ENCODE peak calls at places on chromosomes 7 and 10, in nine cellular contexts. Y is cardiac muscle cell; M is transverse colon; N is CD8-positive, alpha-beta T cell; Q is mesendoderm; K is A549; S is spleen; X is osteoblast; L is fibroblast of lung. V is an unnamed sample. For H3K4me1, the result is how much of the 10 kb centered on the place peaks cover.

GRCh38 chr10:52313350-52314006 is 603 bp upstream of the DKK1 start:
- DNase-seq in L (peak), S (no peak), Q (peak), M (peak), K (peak), N (no peak), X (peak), Y (no peak), V (no peak)

GRCh38 chr10:48612241-48612943 is 7.5 kb upstream of the ARHGAP22 start:
- DNase-seq in Q (no peak), M (no peak), S (no peak), L (no peak), Y (no peak), K (no peak), X (peak), N (no peak), V (no peak)

GRCh38 chr10:21600804-21601512 is 66.9 kb downstream of the MLLT10 start:
- DNase-seq in L (no peak), Q (no peak), N (no peak), S (no peak), K (no peak), Y (no peak), X (no peak), M (no peak), V (no peak)

GRCh38 chr10:79431422-79431821 is 14.0 kb downstream of the ZCCHC24 start:
- DNase-seq in S (peak), Q (no peak), N (no peak), M (no peak), Y (no peak), K (no peak), L (no peak), X (peak), V (no peak)

GRCh38 chr7:94338921-94339371 is 55.7 kb upstream of the COL1A2 start:
- DNase-seq in X (peak), N (no peak), S (no peak), K (no peak), Y (no peak), M (no peak), Q (peak), L (peak), V (no peak)

GRCh38 chr10:1198453-1199344 is 142.5 kb downstream of the WDR37 start:
- DNase-seq in M (peak), Y (no peak), X (peak), N (no peak), Q (peak), L (no peak), K (no peak), S (no peak), V (no peak)

GRCh38 chr7:939843-940242 is 14.6 kb downstream of the ADAP1 start:
- DNase-seq in X (no peak), Q (no peak), Y (no peak), M (no peak), L (no peak), K (no peak), N (peak), S (peak), V (no peak)

GRCh38 chr7:131021902-131022301 is 287.9 kb upstream of the KLF14 start:
- DNase-seq in X (no peak), Y (no peak), L (no peak), Q (no peak), S (no peak), K (no peak), N (no peak), M (no peak), V (no peak)

GRCh38 chr10:75245354-75246001 is 9.7 kb upstream of the COMTD1 start:
- DNase-seq in Y (no peak), X (no peak), L (no peak), M (peak), Q (no peak), N (no peak), K (no peak), S (no peak), V (no peak)

GRCh38 chr7:157010588-157011332 is at the start of gene MNX1:
- DNase-seq in X (peak), N (no peak), M (peak), S (peak), Q (peak), L (no peak), K (peak), Y (no peak), V (peak)

GRCh38 chr7:149355390-149356048 is 93.5 kb downstream of the ZNF783 start:
- DNase-seq in K (peak), Q (peak), Y (no peak), M (no peak), N (no peak), X (peak), S (no peak), L (no peak), V (no peak)

DNA sequence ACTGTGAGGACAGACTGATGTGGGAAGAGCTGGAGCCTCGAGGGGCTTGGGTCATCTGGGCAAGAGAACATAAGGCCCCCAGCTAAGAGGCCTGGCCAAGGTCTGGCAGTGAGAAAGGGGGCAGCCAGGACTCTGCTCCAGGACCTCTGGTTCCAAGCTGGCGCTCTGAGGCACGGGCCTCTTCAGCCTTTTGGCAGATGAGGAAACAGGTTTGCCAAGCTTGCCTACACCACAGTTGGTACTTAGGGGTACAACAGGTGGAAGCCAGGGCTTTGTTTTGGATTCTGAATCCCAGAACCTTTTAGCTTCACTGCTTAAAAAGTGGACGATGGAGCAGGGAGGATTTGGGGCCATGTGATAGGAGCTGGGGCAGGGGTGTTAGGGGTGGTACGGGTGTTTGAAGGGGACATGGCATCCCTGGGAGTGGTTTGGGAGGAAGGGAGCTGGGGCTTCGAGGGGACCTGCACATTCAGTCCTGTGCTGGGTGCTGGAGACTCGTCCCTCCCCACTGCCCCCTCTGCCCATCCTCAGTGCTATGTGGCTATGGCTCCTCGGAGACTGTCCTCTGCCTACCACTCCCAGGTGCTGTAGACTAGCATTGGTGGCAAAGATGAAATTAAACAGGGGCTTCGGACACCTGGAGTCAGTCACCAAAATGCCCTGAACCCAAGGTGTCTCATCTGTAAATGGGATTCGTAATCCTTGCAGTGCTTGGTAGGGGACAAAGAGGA is 30.3 kb downstream of the ZNF775 start:
- DNase-seq in Q (no peak), N (no peak), Y (no peak), S (no peak), K (no peak), L (no peak), X (peak), M (peak), V (no peak)
- H3K4me1 ChIP-seq in Q (under half), N (under half), Y (under half), S (under half), K (under half), L (under half), X (under half), M (under half), V (under half)

DNA sequence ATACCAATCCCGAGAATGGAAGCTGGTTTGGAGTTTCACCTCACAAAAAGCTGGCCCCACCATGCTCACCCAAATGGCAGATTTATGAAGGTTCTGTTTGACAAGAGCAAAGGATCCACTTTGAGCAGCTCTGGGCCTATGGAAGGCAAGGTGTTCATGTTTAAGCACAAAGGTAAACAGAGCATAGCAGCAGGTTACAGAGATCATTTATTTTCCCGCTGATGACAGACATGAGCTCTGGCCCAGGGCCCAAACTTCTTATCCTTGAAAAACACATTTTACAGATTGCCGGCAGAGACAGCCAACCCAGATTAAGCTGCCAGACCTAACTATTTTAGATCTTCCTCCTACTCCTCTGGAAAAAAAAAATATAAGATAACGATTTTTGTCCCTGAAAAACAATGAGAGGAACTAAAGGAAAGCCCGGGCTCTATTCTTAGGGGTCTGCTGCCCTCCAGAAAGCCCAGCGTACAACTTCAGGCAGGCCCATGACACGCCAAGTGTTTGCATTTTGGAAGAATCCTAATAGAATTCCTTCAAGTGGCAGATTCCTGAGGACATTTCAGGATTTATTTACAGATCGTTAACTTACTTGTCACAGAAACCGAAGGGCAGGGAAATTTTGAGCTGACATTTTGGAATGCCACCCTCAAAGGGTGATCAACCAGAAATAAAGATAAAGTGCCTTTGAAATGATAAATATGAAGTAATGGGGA is 40.0 kb downstream of the SYPL1 start:
- DNase-seq in Q (peak), X (no peak), Y (peak), K (no peak), M (peak), N (no peak), S (no peak), L (no peak), V (no peak)
- H3K4me1 ChIP-seq in Q (under half), X (under half), Y (under half), K (under half), M (half or more), N (under half), S (half or more), L (under half), V (under half)

DNA sequence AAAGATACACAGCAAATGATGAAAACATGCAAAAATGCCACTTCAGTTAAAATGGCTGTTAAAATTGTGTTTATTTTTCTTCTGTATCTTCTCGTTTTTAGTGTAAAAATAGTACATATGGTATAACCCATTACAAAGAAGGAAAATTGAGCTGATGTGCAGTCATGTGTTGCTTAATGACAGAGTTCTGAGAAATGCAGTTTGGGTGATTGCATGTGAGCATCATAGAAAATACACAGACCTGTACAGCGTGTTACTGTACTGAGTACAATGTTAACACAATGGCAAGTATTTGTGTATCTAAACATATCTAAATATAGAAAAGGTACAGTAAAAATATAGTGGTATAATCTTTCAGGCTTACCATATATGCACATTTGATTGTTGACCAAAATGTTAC is 7.3 kb downstream of the DMTF1 start:
- DNase-seq in Y (no peak), X (no peak), K (no peak), S (no peak), Q (no peak), M (no peak), N (no peak), L (no peak), V (no peak)
- H3K4me1 ChIP-seq in Y (under half), X (under half), K (under half), S (under half), Q (under half), M (under half), N (under half), L (under half), V (under half)

GRCh38 chr10:123599366-123599849 is 66.7 kb upstream of the GPR26 start:
- DNase-seq in S (no peak), Q (no peak), K (no peak), M (no peak), L (no peak), Y (no peak), X (no peak), N (no peak), V (no peak)
- H3K4me1 ChIP-seq in S (under half), Q (under half), K (under half), M (under half), L (under half), Y (under half), X (under half), N (under half), V (under half)

DNA sequence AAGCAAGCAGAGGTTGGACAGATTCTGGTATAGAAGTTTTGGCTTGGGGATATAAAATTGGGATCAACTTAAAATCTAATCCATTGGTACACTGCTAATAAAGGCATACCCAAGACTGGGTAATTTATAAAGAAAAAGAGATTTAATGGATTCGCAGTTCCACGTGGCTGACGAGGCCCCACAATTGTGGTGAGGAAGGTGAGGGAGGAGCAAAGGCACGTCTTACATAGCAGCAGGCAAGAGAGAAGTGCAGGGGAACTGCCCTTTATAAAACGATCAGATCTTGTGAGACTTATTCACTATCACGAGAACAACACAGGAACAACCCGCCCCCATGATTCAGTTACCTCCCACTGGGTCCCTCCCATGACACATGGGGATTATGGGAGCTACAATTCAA is 9.7 kb downstream of the ACADSB start:
- DNase-seq in L (no peak), Y (no peak), S (no peak), M (no peak), N (no peak), X (no peak), Q (no peak), K (no peak), V (no peak)
- H3K4me1 ChIP-seq in L (under half), Y (under half), S (under half), M (under half), N (under half), X (under half), Q (under half), K (under half), V (under half)

GRCh38 chr10:74048433-74048832 is 50.5 kb downstream of the VCL start:
- DNase-seq in X (no peak), M (no peak), K (no peak), L (no peak), S (no peak), Q (no peak), N (no peak), Y (no peak), V (no peak)

GRCh38 chr10:74051729-74052342 is 53.9 kb downstream of the VCL start:
- DNase-seq in M (no peak), L (no peak), X (no peak), K (peak), Y (no peak), N (no peak), Q (peak), S (no peak), V (peak)

GRCh38 chr10:74047871-74048270 is 50.0 kb downstream of the VCL start:
- DNase-seq in K (no peak), Q (no peak), Y (peak), N (no peak), X (no peak), M (no peak), S (no peak), L (peak), V (no peak)

GRCh38 chr10:74050653-74051052 is 52.7 kb downstream of the VCL start:
- DNase-seq in M (no peak), N (no peak), K (no peak), S (no peak), X (no peak), L (no peak), Q (no peak), Y (no peak), V (no peak)

DNA sequence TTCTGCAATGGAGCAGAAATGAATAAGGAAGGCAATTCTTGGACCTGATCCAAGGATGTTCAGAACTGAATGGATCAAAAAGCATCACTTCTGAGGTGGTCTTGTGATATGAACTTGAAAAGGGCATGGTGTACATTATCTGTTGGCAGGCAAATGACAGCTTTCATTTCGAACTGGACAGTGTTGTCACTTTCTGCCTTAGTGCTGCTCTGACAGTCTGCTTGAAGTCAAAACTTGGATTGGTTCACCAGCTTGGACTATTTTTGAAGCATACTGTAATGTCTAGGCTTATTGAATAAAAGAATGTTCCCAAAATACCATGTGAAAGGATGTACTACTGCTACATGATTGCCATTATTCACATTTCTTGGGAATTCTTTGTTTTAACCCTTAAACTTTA is 52.1 kb downstream of the VCL start:
- DNase-seq in X (no peak), N (no peak), K (no peak), Q (no peak), Y (no peak), M (no peak), L (no peak), S (no peak), V (no peak)
- H3K4me1 ChIP-seq in X (under half), N (under half), K (half or more), Q (under half), Y (under half), M (under half), L (under half), S (under half), V (under half)